ENCODE peak calls at places on chromosome 4, in nine cellular contexts. B, J, F, V, I, U, L, K and T are unnamed samples.
A peak's percentile ranks its signal among the peaks of the same experiment; 100 is the strongest.

GRCh38 chr4:113844369-113844768 is 82.8 kb upstream of the CAMK2D start:
- DNase-seq in I (no peak), K (no peak), B (no peak), L (no peak), U (no peak), F (no peak), V (no peak), J (no peak), T (no peak)

GRCh38 chr4:107319386-107319785 is 283.3 kb upstream of the DKK2 start:
- DNase-seq in F (no peak), B (no peak), K (no peak), J (no peak), L (no peak), V (no peak), U (no peak), I (no peak), T (no peak)

GRCh38 chr4:70709551-70710080 is 12.1 kb upstream of the RUFY3 start:
- DNase-seq in U (no peak), J (no peak), L (no peak), V (no peak), F (no peak), K (no peak), I (no peak), B (no peak), T (no peak)

GRCh38 chr4:151691639-151692442 is 69.0 kb downstream of the GATB start:
- DNase-seq in K (no peak), F (no peak), J (no peak), V (no peak), I (no peak), U (peak; percentile 37), B (no peak), L (no peak), T (no peak)

GRCh38 chr4:54271464-54271863 is 42.4 kb downstream of the PDGFRA start:
- DNase-seq in V (no peak), F (no peak), U (no peak), K (no peak), L (no peak), J (no peak), I (no peak), B (no peak), T (no peak)

GRCh38 chr4:108693211-108693610 is 42.8 kb downstream of the OSTC start:
- DNase-seq in F (no peak), J (no peak), U (no peak), I (no peak), L (no peak), K (no peak), B (no peak), V (no peak), T (no peak)

GRCh38 chr4:40197879-40198689 is 1.3 kb downstream of the RHOH start:
- DNase-seq in J (no peak), V (no peak), U (no peak), B (no peak), K (no peak), L (no peak), I (no peak), F (no peak), T (no peak)

GRCh38 chr4:84483738-84484137 is 15.4 kb downstream of the NKX6-1 start:
- DNase-seq in V (no peak), I (peak; percentile 36), L (no peak), F (no peak), B (no peak), J (no peak), K (no peak), U (no peak), T (peak; percentile 16)

GRCh38 chr4:2831611-2832308 is 11.9 kb upstream of the ADD1 start:
- DNase-seq in J (no peak), I (peak; percentile 69), F (peak; percentile 11), U (no peak), L (no peak), V (no peak), B (peak; percentile 23), K (no peak), T (no peak)

GRCh38 chr4:132114885-132115284 is 1034.2 kb upstream of the PCDH10 start:
- DNase-seq in I (no peak), V (no peak), B (no peak), L (no peak), U (peak; percentile 85), K (no peak), J (no peak), F (no peak), T (no peak)

GRCh38 chr4:94171616-94172015 is 36.0 kb upstream of the SMARCAD1 start:
- DNase-seq in L (no peak), I (no peak), V (no peak), K (no peak), J (no peak), F (no peak), B (peak; percentile 17), U (no peak), T (no peak)

GRCh38 chr4:30001628-30002027 is 718.5 kb upstream of the PCDH7 start:
- DNase-seq in B (no peak), V (no peak), U (no peak), I (no peak), J (no peak), K (no peak), F (no peak), L (no peak), T (no peak)

GRCh38 chr4:29046166-29046565 is 1674.0 kb upstream of the PCDH7 start:
- DNase-seq in F (no peak), U (peak; percentile 92), B (no peak), K (no peak), L (no peak), J (no peak), I (no peak), V (no peak), T (no peak)

GRCh38 chr4:79764118-79764517 is 308.9 kb downstream of the ANTXR2 start:
- DNase-seq in U (no peak), K (no peak), V (no peak), F (no peak), J (no peak), I (no peak), L (no peak), B (no peak), T (no peak)